ENCODE peak calls at places on chromosome 19, in nine cellular contexts. H, R, Y, D, Q, C, P, B and F are unnamed samples.

GRCh38 chr19:6580313-6580712 is 10.6 kb downstream of the CD70 start:
- DNase-seq in Q (peak; percentile 59), D (no peak), H (peak; percentile 94), Y (no peak), C (peak; percentile 98), R (no peak), B (peak; percentile 19), P (no peak), F (no peak)

GRCh38 chr19:49554701-49555181 is 25.6 kb downstream of the NOSIP start:
- DNase-seq in P (no peak), C (no peak), Q (no peak), B (no peak), D (no peak), Y (no peak), R (no peak), H (no peak), F (no peak)

GRCh38 chr19:48458016-48458415 is 2.6 kb downstream of the KCNJ14 start:
- DNase-seq in P (no peak), R (no peak), H (no peak), Y (no peak), C (no peak), D (no peak), B (no peak), Q (no peak), F (no peak)

GRCh38 chr19:23409392-23410048 is 14.2 kb upstream of the ZNF91 start:
- DNase-seq in Y (no peak), C (no peak), D (no peak), Q (no peak), H (no peak), P (no peak), R (no peak), B (no peak), F (no peak)

GRCh38 chr19:17172624-17173345 is 42.4 kb upstream of the USE1 start:
- DNase-seq in B (no peak), H (no peak), Q (no peak), R (no peak), Y (no peak), C (no peak), D (no peak), P (no peak), F (no peak)

GRCh38 chr19:6459356-6460098 is at the start of gene SLC25A23:
- DNase-seq in H (no peak), R (peak; percentile 44), Y (peak; percentile 86), P (no peak), D (peak; percentile 94), C (peak; percentile 76), B (peak; percentile 91), Q (peak; percentile 69), F (peak; percentile 87)

GRCh38 chr19:56294557-56294956 is 20.1 kb downstream of the ZSCAN5A start:
- DNase-seq in Q (no peak), D (no peak), H (peak; percentile 27), R (no peak), Y (no peak), C (peak; percentile 43), B (no peak), P (no peak), F (no peak)

GRCh38 chr19:6811906-6812305 is 39.4 kb downstream of the VAV1 start:
- DNase-seq in R (no peak), H (peak; percentile 62), Y (peak; percentile 38), C (peak; percentile 75), P (no peak), D (no peak), Q (peak; percentile 61), B (peak; percentile 60), F (peak; percentile 15)

GRCh38 chr19:55687281-55688172 is 12.5 kb downstream of the EPN1 start:
- DNase-seq in P (no peak), Q (no peak), C (no peak), B (no peak), Y (no peak), H (no peak), R (no peak), D (no peak), F (no peak)

GRCh38 chr19:48806818-48807589 is 3.8 kb downstream of the BCAT2 start:
- DNase-seq in C (peak; percentile 56), D (peak; percentile 38), Q (peak; percentile 49), H (no peak), B (peak; percentile 77), Y (peak; percentile 66), P (no peak), R (no peak), F (peak; percentile 87)

GRCh38 chr19:45245334-45245787 is at the start of gene EXOC3L2:
- DNase-seq in C (no peak), D (peak; percentile 61), Y (no peak), B (no peak), R (no peak), P (no peak), Q (no peak), H (no peak), F (no peak)

GRCh38 chr19:40799558-40800338 is 757 bp downstream of the EGLN2 start:
- DNase-seq in C (no peak), D (peak; percentile 56), H (no peak), Q (no peak), B (peak; percentile 42), Y (no peak), R (no peak), P (no peak), F (peak; percentile 66)

GRCh38 chr19:18328340-18329034 is 5.6 kb upstream of the LSM4 start:
- DNase-seq in R (peak; percentile 85), B (peak; percentile 98), P (peak; percentile 95), C (peak; percentile 99), D (peak; percentile 96), Y (peak; percentile 95), Q (peak; percentile 99), H (peak; percentile 95), F (peak; percentile 96)

GRCh38 chr19:1761528-1762242 is 8.4 kb downstream of the ONECUT3 start:
- DNase-seq in B (no peak), P (no peak), Q (no peak), Y (no peak), C (no peak), R (no peak), H (no peak), D (no peak), F (no peak)

GRCh38 chr19:9914315-9915207 is 21.8 kb downstream of the OLFM2 start:
- DNase-seq in R (peak; percentile 68), C (peak; percentile 84), B (peak; percentile 96), P (no peak), Q (peak; percentile 58), D (peak; percentile 95), Y (peak; percentile 87), H (peak; percentile 81), F (peak; percentile 93)

GRCh38 chr19:48818234-48818823 is 7.5 kb upstream of the BCAT2 start:
- DNase-seq in H (no peak), P (no peak), B (no peak), C (no peak), Y (no peak), D (no peak), R (no peak), Q (no peak), F (peak; percentile 50)

GRCh38 chr19:12763100-12763499 is 11.5 kb downstream of the BEST2 start:
- DNase-seq in D (no peak), R (no peak), B (no peak), Q (no peak), C (no peak), H (no peak), P (no peak), Y (no peak), F (no peak)

GRCh38 chr19:42246143-42246868 is 3.9 kb upstream of the GSK3A start:
- DNase-seq in B (peak; percentile 88), Y (peak; percentile 74), C (peak; percentile 82), Q (peak; percentile 81), P (peak; percentile 55), R (no peak), H (peak; percentile 74), D (no peak), F (peak; percentile 86)

GRCh38 chr19:55289117-55289796 is 5.5 kb downstream of the BRSK1 start:
- DNase-seq in B (no peak), H (peak; percentile 29), Q (peak; percentile 7), R (no peak), D (no peak), C (no peak), Y (no peak), P (no peak), F (no peak)

GRCh38 chr19:4971424-4971793 is 2.5 kb downstream of the KDM4B start:
- DNase-seq in D (peak; percentile 75), R (no peak), Y (peak; percentile 84), Q (no peak), C (peak; percentile 55), B (no peak), H (no peak), P (no peak), F (no peak)

GRCh38 chr19:45601524-45602522 is at the start of gene GPR4:
- DNase-seq in R (no peak), B (no peak), Y (peak; percentile 81), C (no peak), H (no peak), D (peak; percentile 95), Q (no peak), P (no peak), F (peak; percentile 45)

GRCh38 chr19:11190501-11190900 is 6.8 kb downstream of the KANK2 start:
- DNase-seq in R (no peak), C (no peak), H (no peak), P (no peak), Y (no peak), Q (no peak), B (no peak), D (no peak), F (no peak)

GRCh38 chr19:16588089-16588823 is 16.0 kb upstream of the SLC35E1 start:
- DNase-seq in P (no peak), B (no peak), Q (peak; percentile 42), Y (peak; percentile 45), R (peak; percentile 55), H (no peak), C (no peak), D (no peak), F (no peak)

GRCh38 chr19:38224014-38224862 is at the start of gene DPF1:
- DNase-seq in C (peak; percentile 74), R (no peak), D (peak; percentile 99), Q (peak; percentile 35), Y (peak; percentile 90), H (peak; percentile 72), B (peak; percentile 97), P (no peak), F (peak; percentile 90)

GRCh38 chr19:38433268-38433733 is at the start of gene RYR1:
- DNase-seq in D (peak; percentile 95), R (peak; percentile 23), B (peak; percentile 80), Y (peak; percentile 97), H (no peak), C (peak; percentile 44), P (no peak), Q (no peak), F (peak; percentile 50)

GRCh38 chr19:1445932-1446712 is 3.8 kb upstream of the APC2 start:
- DNase-seq in D (peak; percentile 84), C (no peak), Y (no peak), P (no peak), H (no peak), Q (no peak), B (peak; percentile 88), R (no peak), F (peak; percentile 79)

GRCh38 chr19:55340784-55341147 is 1.1 kb downstream of the KMT5C start:
- DNase-seq in D (no peak), H (no peak), P (no peak), Q (no peak), C (no peak), Y (peak; percentile 57), B (no peak), R (no peak), F (peak; percentile 71)

GRCh38 chr19:387777-388176 is 21.2 kb downstream of the C2CD4C start:
- DNase-seq in B (no peak), R (no peak), Y (no peak), Q (no peak), P (no peak), D (no peak), C (no peak), H (no peak), F (no peak)

GRCh38 chr19:5333581-5334365 is 6.8 kb downstream of the PTPRS start:
- DNase-seq in H (no peak), Q (no peak), B (no peak), Y (no peak), C (no peak), D (no peak), P (no peak), R (no peak), F (no peak)

GRCh38 chr19:11539495-11540365 is 1.1 kb downstream of the CNN1 start:
- DNase-seq in H (no peak), D (peak; percentile 80), Y (no peak), R (no peak), C (no peak), B (peak; percentile 60), Q (no peak), P (no peak), F (peak; percentile 64)

GRCh38 chr19:33684550-33685303 is 63.0 kb downstream of the CHST8 start:
- DNase-seq in D (peak; percentile 50), B (no peak), Q (no peak), P (no peak), R (no peak), C (no peak), H (no peak), Y (peak; percentile 49), F (no peak)